ENCODE peak calls at places on chromosomes 6 and 20, in nine cellular contexts. One of them, this sample, is unnamed.

GRCh38 chr6:111710439-111710838 is 104.8 kb upstream of the TRAF3IP2 start:
- DNase-seq in A549: no peak
- DNase-seq in HCT116: no peak
- DNase-seq in NB4: no peak
- DNase-seq in BE2C: no peak
- DNase-seq in foreskin fibroblast: no peak
- DNase-seq in IMR-90: no peak
- DNase-seq in AG09319: no peak
- DNase-seq in heart left ventricle: no peak
- DNase-seq in this sample: no peak

GRCh38 chr6:122049341-122049740 is 350.1 kb upstream of the HSF2 start:
- DNase-seq in NB4: no peak
- DNase-seq in AG09319: no peak
- DNase-seq in heart left ventricle: peak
- DNase-seq in A549: no peak
- DNase-seq in foreskin fibroblast: peak
- DNase-seq in IMR-90: peak
- DNase-seq in BE2C: no peak
- DNase-seq in HCT116: no peak
- DNase-seq in this sample: no peak

GRCh38 chr6:117384659-117385058 is 41.1 kb downstream of the ROS1 start:
- DNase-seq in A549: no peak
- DNase-seq in BE2C: no peak
- DNase-seq in AG09319: no peak
- DNase-seq in IMR-90: no peak
- DNase-seq in heart left ventricle: no peak
- DNase-seq in NB4: no peak
- DNase-seq in foreskin fibroblast: no peak
- DNase-seq in HCT116: no peak
- DNase-seq in this sample: no peak

GRCh38 chr6:17724341-17724740 is 17.6 kb upstream of the NUP153 start:
- DNase-seq in HCT116: no peak
- DNase-seq in NB4: no peak
- DNase-seq in foreskin fibroblast: no peak
- DNase-seq in AG09319: no peak
- DNase-seq in A549: no peak
- DNase-seq in BE2C: no peak
- DNase-seq in IMR-90: peak
- DNase-seq in heart left ventricle: no peak
- DNase-seq in this sample: no peak

GRCh38 chr20:11204926-11205768 is 531.3 kb upstream of the JAG1 start:
- DNase-seq in foreskin fibroblast: peak
- DNase-seq in BE2C: peak
- DNase-seq in IMR-90: peak
- DNase-seq in AG09319: no peak
- DNase-seq in NB4: peak
- DNase-seq in HCT116: peak
- DNase-seq in A549: peak
- DNase-seq in heart left ventricle: peak
- DNase-seq in this sample: peak

GRCh38 chr20:4691753-4692152 is 30.0 kb upstream of the PRND start:
- DNase-seq in heart left ventricle: no peak
- DNase-seq in NB4: no peak
- DNase-seq in A549: no peak
- DNase-seq in HCT116: no peak
- DNase-seq in AG09319: no peak
- DNase-seq in IMR-90: no peak
- DNase-seq in BE2C: no peak
- DNase-seq in foreskin fibroblast: no peak
- DNase-seq in this sample: no peak

GRCh38 chr6:158780963-158781691 is 38.0 kb downstream of the EZR start:
- DNase-seq in AG09319: no peak
- DNase-seq in A549: no peak
- DNase-seq in foreskin fibroblast: no peak
- DNase-seq in heart left ventricle: no peak
- DNase-seq in HCT116: no peak
- DNase-seq in BE2C: no peak
- DNase-seq in IMR-90: no peak
- DNase-seq in NB4: no peak
- DNase-seq in this sample: no peak

GRCh38 chr6:101716810-101717209 is 323.3 kb downstream of the GRIK2 start:
- DNase-seq in NB4: no peak
- DNase-seq in IMR-90: no peak
- DNase-seq in AG09319: no peak
- DNase-seq in BE2C: no peak
- DNase-seq in heart left ventricle: no peak
- DNase-seq in HCT116: no peak
- DNase-seq in A549: no peak
- DNase-seq in foreskin fibroblast: no peak
- DNase-seq in this sample: no peak

DNA sequence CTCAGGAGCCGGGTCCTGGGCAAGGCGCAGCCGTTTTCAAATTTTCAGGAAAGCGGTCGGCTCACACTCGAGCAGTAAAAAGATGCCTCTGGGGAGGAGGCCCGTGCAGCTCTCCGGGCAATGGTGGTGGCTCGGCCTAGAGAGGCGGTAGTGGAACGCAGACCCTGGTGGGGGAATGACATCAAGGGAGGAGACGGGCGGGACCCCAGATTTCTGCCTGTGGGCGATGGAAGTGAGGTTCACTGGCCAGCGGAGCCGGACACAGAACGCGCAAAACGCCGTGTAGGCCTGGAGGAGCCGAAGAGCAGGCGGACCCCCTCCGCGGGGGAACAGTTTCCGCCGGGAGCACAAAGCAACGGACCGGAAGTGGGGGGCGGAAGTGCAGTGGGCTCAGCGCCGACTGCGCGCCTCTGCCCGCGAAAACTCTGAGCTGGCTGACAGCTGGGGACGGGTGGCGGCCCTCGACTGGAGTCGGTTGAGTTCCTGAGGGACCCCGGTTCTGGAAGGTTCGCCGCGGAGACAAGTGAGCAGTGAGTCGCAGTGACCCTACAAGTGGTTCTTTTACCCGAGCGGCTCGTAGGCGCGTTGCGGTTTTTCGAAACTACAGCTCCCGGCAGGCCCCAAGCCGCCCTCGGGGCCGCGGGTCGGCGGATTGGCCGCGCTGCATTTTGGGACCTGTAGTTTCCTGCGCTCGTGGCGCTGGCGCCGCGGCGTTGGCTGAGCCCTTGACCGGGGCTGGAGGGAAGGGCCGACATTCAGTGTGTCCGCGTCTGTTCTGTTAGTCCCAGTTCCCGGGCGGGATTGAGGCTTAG is at the start of gene RTEL1:
- DNase-seq in AG09319: peak
- DNase-seq in heart left ventricle: peak
- DNase-seq in HCT116: peak
- DNase-seq in IMR-90: peak
- DNase-seq in A549: peak
- DNase-seq in foreskin fibroblast: peak
- DNase-seq in NB4: peak
- DNase-seq in BE2C: peak
- DNase-seq in this sample: peak
- TF ChIP-seq CTCF in AG09319: no peak
- TF ChIP-seq CTCF in heart left ventricle: no peak
- TF ChIP-seq CTCF in HCT116: no peak
- TF ChIP-seq CTCF in IMR-90: no peak
- TF ChIP-seq CTCF in A549: no peak
- TF ChIP-seq CTCF in foreskin fibroblast: no peak
- TF ChIP-seq CTCF in NB4: no peak
- TF ChIP-seq CTCF in BE2C: no peak
- TF ChIP-seq CTCF in this sample: no peak

GRCh38 chr6:166957087-166957804 is 896 bp upstream of the RNASET2 start:
- DNase-seq in AG09319: no peak
- DNase-seq in IMR-90: no peak
- DNase-seq in A549: no peak
- DNase-seq in heart left ventricle: peak
- DNase-seq in BE2C: peak
- DNase-seq in HCT116: no peak
- DNase-seq in NB4: peak
- DNase-seq in foreskin fibroblast: peak
- DNase-seq in this sample: no peak

GRCh38 chr6:166955865-166956443 is 396 bp downstream of the RNASET2 start:
- DNase-seq in foreskin fibroblast: peak
- DNase-seq in heart left ventricle: no peak
- DNase-seq in A549: no peak
- DNase-seq in IMR-90: peak
- DNase-seq in HCT116: no peak
- DNase-seq in AG09319: no peak
- DNase-seq in BE2C: no peak
- DNase-seq in NB4: peak
- DNase-seq in this sample: no peak

GRCh38 chr6:166956444-166957086 is at the start of gene RNASET2:
- DNase-seq in BE2C: peak
- DNase-seq in heart left ventricle: peak
- DNase-seq in AG09319: peak
- DNase-seq in NB4: peak
- DNase-seq in HCT116: peak
- DNase-seq in foreskin fibroblast: peak
- DNase-seq in IMR-90: peak
- DNase-seq in A549: peak
- DNase-seq in this sample: peak

GRCh38 chr6:166958926-166959861 is 2.8 kb upstream of the RNASET2 start:
- DNase-seq in foreskin fibroblast: no peak
- DNase-seq in IMR-90: no peak
- DNase-seq in AG09319: no peak
- DNase-seq in HCT116: no peak
- DNase-seq in NB4: peak
- DNase-seq in BE2C: no peak
- DNase-seq in heart left ventricle: no peak
- DNase-seq in A549: no peak
- DNase-seq in this sample: no peak

DNA sequence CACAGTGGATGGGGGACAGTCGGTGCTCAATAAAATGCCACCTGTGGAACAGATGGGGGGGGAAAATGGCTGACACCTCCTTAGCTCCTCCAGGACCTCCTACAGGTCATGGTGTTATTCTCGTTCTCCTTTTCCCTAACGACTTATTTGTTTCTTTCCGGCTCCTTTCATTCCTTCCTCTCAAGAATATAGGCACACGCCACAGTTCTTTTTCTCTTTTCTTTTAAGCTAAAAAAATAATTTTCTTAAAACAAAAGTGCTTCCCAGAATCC is 1.4 kb upstream of the RNASET2 start:
- DNase-seq in HCT116: no peak
- DNase-seq in foreskin fibroblast: no peak
- DNase-seq in BE2C: no peak
- DNase-seq in IMR-90: no peak
- DNase-seq in AG09319: no peak
- DNase-seq in A549: no peak
- DNase-seq in heart left ventricle: no peak
- DNase-seq in NB4: no peak
- DNase-seq in this sample: no peak
- TF ChIP-seq CTCF in HCT116: no peak
- TF ChIP-seq CTCF in foreskin fibroblast: no peak
- TF ChIP-seq CTCF in BE2C: no peak
- TF ChIP-seq CTCF in IMR-90: no peak
- TF ChIP-seq CTCF in AG09319: no peak
- TF ChIP-seq CTCF in A549: no peak
- TF ChIP-seq CTCF in heart left ventricle: no peak
- TF ChIP-seq CTCF in NB4: no peak
- TF ChIP-seq CTCF in this sample: no peak

GRCh38 chr20:59250293-59250692 is 50.1 kb upstream of the EDN3 start:
- DNase-seq in A549: no peak
- DNase-seq in foreskin fibroblast: no peak
- DNase-seq in AG09319: no peak
- DNase-seq in IMR-90: no peak
- DNase-seq in NB4: no peak
- DNase-seq in HCT116: no peak
- DNase-seq in heart left ventricle: no peak
- DNase-seq in BE2C: no peak
- DNase-seq in this sample: no peak

GRCh38 chr20:59258103-59258705 is 42.2 kb upstream of the EDN3 start:
- DNase-seq in BE2C: no peak
- DNase-seq in foreskin fibroblast: no peak
- DNase-seq in A549: no peak
- DNase-seq in HCT116: no peak
- DNase-seq in AG09319: no peak
- DNase-seq in IMR-90: no peak
- DNase-seq in heart left ventricle: no peak
- DNase-seq in NB4: peak
- DNase-seq in this sample: no peak

GRCh38 chr20:59253325-59253724 is 47.1 kb upstream of the EDN3 start:
- DNase-seq in HCT116: no peak
- DNase-seq in foreskin fibroblast: no peak
- DNase-seq in IMR-90: no peak
- DNase-seq in heart left ventricle: no peak
- DNase-seq in A549: no peak
- DNase-seq in AG09319: no peak
- DNase-seq in BE2C: no peak
- DNase-seq in NB4: peak
- DNase-seq in this sample: no peak

GRCh38 chr20:59255256-59255655 is 45.2 kb upstream of the EDN3 start:
- DNase-seq in HCT116: no peak
- DNase-seq in A549: no peak
- DNase-seq in heart left ventricle: no peak
- DNase-seq in IMR-90: no peak
- DNase-seq in BE2C: no peak
- DNase-seq in AG09319: no peak
- DNase-seq in NB4: peak
- DNase-seq in foreskin fibroblast: no peak
- DNase-seq in this sample: no peak

DNA sequence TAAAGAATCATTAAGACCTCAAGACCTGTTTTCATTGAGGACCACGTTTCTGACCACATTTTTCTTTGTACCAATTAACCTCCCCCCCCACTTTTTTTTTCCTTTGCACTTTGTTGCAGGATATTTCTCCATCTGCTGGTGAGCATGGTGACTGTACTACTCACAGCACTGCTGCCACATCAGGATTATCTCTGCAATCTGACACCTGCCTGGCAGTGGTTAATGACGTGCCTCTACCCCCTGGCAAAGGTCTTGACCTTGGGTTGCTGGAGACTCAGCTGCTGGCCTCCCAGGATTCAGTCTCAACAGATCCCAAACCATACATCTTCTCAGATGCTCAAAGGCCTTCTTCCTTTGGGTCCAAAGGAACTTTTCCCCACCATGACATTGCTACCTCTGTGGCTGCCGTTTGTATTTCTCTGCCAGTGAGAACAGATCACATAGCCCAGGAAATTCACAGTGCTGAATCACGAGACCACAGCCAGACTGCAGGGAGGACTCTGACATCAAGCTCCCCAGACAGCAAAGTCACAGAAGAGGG is 46.6 kb upstream of the EDN3 start:
- DNase-seq in foreskin fibroblast: no peak
- DNase-seq in heart left ventricle: no peak
- DNase-seq in BE2C: no peak
- DNase-seq in A549: no peak
- DNase-seq in HCT116: no peak
- DNase-seq in AG09319: no peak
- DNase-seq in IMR-90: no peak
- DNase-seq in NB4: peak
- DNase-seq in this sample: no peak
- TF ChIP-seq CTCF in foreskin fibroblast: no peak
- TF ChIP-seq CTCF in heart left ventricle: no peak
- TF ChIP-seq CTCF in BE2C: no peak
- TF ChIP-seq CTCF in A549: no peak
- TF ChIP-seq CTCF in HCT116: no peak
- TF ChIP-seq CTCF in AG09319: no peak
- TF ChIP-seq CTCF in IMR-90: no peak
- TF ChIP-seq CTCF in NB4: peak
- TF ChIP-seq CTCF in this sample: no peak

GRCh38 chr6:15897063-15897934 is 231.6 kb upstream of the MYLIP start:
- DNase-seq in A549: no peak
- DNase-seq in HCT116: no peak
- DNase-seq in AG09319: no peak
- DNase-seq in NB4: peak
- DNase-seq in foreskin fibroblast: peak
- DNase-seq in heart left ventricle: peak
- DNase-seq in IMR-90: peak
- DNase-seq in BE2C: no peak
- DNase-seq in this sample: no peak

GRCh38 chr6:15894973-15895858 is 232.4 kb upstream of the DTNBP1 start:
- DNase-seq in foreskin fibroblast: no peak
- DNase-seq in A549: no peak
- DNase-seq in HCT116: no peak
- DNase-seq in heart left ventricle: no peak
- DNase-seq in IMR-90: no peak
- DNase-seq in AG09319: no peak
- DNase-seq in NB4: no peak
- DNase-seq in BE2C: no peak
- DNase-seq in this sample: no peak

GRCh38 chr6:15888798-15889772 is 226.3 kb upstream of the DTNBP1 start:
- DNase-seq in NB4: no peak
- DNase-seq in A549: no peak
- DNase-seq in heart left ventricle: peak
- DNase-seq in IMR-90: no peak
- DNase-seq in AG09319: no peak
- DNase-seq in HCT116: no peak
- DNase-seq in foreskin fibroblast: peak
- DNase-seq in BE2C: no peak
- DNase-seq in this sample: no peak

GRCh38 chr6:15892369-15892768 is 229.5 kb upstream of the DTNBP1 start:
- DNase-seq in HCT116: no peak
- DNase-seq in foreskin fibroblast: peak
- DNase-seq in A549: no peak
- DNase-seq in NB4: peak
- DNase-seq in IMR-90: no peak
- DNase-seq in AG09319: no peak
- DNase-seq in BE2C: no peak
- DNase-seq in heart left ventricle: no peak
- DNase-seq in this sample: no peak

DNA sequence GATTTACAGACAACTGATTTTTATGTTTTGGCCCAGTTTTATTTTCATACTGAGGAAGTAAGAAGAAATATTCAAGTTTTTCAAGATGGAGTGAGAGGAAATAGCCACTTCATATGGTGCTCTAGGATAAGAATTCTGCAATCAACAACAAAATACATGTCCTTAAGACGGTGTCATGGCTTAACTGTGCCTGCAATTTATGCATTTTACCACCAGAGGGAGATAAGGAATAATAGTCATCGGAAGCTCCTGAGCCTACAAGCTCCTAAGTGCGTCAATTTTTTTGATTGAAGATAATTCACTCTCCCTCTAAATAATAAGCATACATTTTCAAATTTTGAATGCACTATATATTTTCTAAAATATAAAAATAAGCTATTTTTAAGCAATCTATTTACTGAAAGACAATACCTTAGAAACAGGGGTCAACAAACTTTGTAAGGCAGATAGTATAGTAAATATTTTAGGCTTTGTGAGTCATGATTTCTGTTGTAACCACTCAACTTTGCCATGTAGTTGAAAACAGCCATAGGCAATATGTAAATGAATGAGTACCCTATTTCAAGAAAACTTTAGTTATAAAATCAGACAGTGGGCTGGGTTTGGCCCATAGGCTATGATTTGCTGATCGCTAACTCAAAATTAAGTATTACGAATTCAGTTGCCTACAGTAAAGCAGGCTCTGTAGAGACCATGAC is 230.9 kb upstream of the DTNBP1 start:
- DNase-seq in foreskin fibroblast: peak
- DNase-seq in heart left ventricle: no peak
- DNase-seq in NB4: peak
- DNase-seq in A549: peak
- DNase-seq in AG09319: no peak
- DNase-seq in HCT116: peak
- DNase-seq in IMR-90: peak
- DNase-seq in BE2C: no peak
- DNase-seq in this sample: no peak
- TF ChIP-seq CTCF in foreskin fibroblast: peak
- TF ChIP-seq CTCF in heart left ventricle: no peak
- TF ChIP-seq CTCF in NB4: peak
- TF ChIP-seq CTCF in A549: peak
- TF ChIP-seq CTCF in AG09319: peak
- TF ChIP-seq CTCF in HCT116: peak
- TF ChIP-seq CTCF in IMR-90: no peak
- TF ChIP-seq CTCF in BE2C: peak
- TF ChIP-seq CTCF in this sample: peak